ENCODE peak calls at places on chromosome X, in ten cellular contexts. One of them, this sample, is unnamed.

GRCh38 chrX:10754445-10754844 is 134.1 kb upstream of the MID1 start:
- DNase-seq in mammary epithelial cell: no peak
- DNase-seq in psoas muscle: no peak
- DNase-seq in uterus: no peak
- DNase-seq in CD4-positive, CD25-positive, alpha-beta regulatory T cell: no peak
- DNase-seq in MM.1S: no peak
- DNase-seq in small intestine: no peak
- DNase-seq in H9: no peak
- DNase-seq in neural progenitor cell: no peak
- DNase-seq in A549: no peak
- DNase-seq in this sample: no peak

GRCh38 chrX:39245024-39245423 is 443.8 kb downstream of the MID1IP1 start:
- DNase-seq in neural progenitor cell: no peak
- DNase-seq in H9: no peak
- DNase-seq in A549: no peak
- DNase-seq in uterus: no peak
- DNase-seq in CD4-positive, CD25-positive, alpha-beta regulatory T cell: no peak
- DNase-seq in mammary epithelial cell: no peak
- DNase-seq in psoas muscle: no peak
- DNase-seq in MM.1S: no peak
- DNase-seq in small intestine: peak; percentile 32
- DNase-seq in this sample: no peak

GRCh38 chrX:638482-639131 is 8.0 kb downstream of the SHOX start:
- DNase-seq in psoas muscle: no peak
- DNase-seq in small intestine: peak; percentile 63
- DNase-seq in uterus: no peak
- DNase-seq in mammary epithelial cell: no peak
- DNase-seq in H9: peak; percentile 65
- DNase-seq in MM.1S: no peak
- DNase-seq in neural progenitor cell: peak; percentile 52
- DNase-seq in A549: no peak
- DNase-seq in CD4-positive, CD25-positive, alpha-beta regulatory T cell: no peak
- DNase-seq in this sample: no peak

GRCh38 chrX:13699183-13699826 is 10.4 kb downstream of the RAB9A start:
- DNase-seq in neural progenitor cell: no peak
- DNase-seq in mammary epithelial cell: no peak
- DNase-seq in A549: no peak
- DNase-seq in psoas muscle: peak; percentile 17
- DNase-seq in uterus: no peak
- DNase-seq in MM.1S: no peak
- DNase-seq in H9: no peak
- DNase-seq in small intestine: peak; percentile 85
- DNase-seq in CD4-positive, CD25-positive, alpha-beta regulatory T cell: no peak
- DNase-seq in this sample: no peak

GRCh38 chrX:40579880-40580536 is 762 bp upstream of the ATP6AP2 start:
- DNase-seq in mammary epithelial cell: no peak
- DNase-seq in H9: no peak
- DNase-seq in small intestine: peak; percentile 47
- DNase-seq in CD4-positive, CD25-positive, alpha-beta regulatory T cell: no peak
- DNase-seq in neural progenitor cell: no peak
- DNase-seq in A549: peak; percentile 61
- DNase-seq in MM.1S: peak; percentile 12
- DNase-seq in psoas muscle: no peak
- DNase-seq in uterus: no peak
- DNase-seq in this sample: no peak

GRCh38 chrX:54826598-54826997 is 19.1 kb downstream of the MAGED2 start:
- DNase-seq in neural progenitor cell: no peak
- DNase-seq in CD4-positive, CD25-positive, alpha-beta regulatory T cell: no peak
- DNase-seq in MM.1S: no peak
- DNase-seq in A549: no peak
- DNase-seq in H9: no peak
- DNase-seq in small intestine: no peak
- DNase-seq in uterus: no peak
- DNase-seq in mammary epithelial cell: no peak
- DNase-seq in psoas muscle: no peak
- DNase-seq in this sample: no peak

GRCh38 chrX:146973283-146973682 is 158.7 kb upstream of the CXorf51A start:
- DNase-seq in psoas muscle: no peak
- DNase-seq in mammary epithelial cell: no peak
- DNase-seq in CD4-positive, CD25-positive, alpha-beta regulatory T cell: no peak
- DNase-seq in uterus: no peak
- DNase-seq in small intestine: no peak
- DNase-seq in neural progenitor cell: no peak
- DNase-seq in A549: no peak
- DNase-seq in H9: no peak
- DNase-seq in MM.1S: no peak
- DNase-seq in this sample: no peak

GRCh38 chrX:37425370-37425769 is 76.2 kb downstream of the PRRG1 start:
- DNase-seq in small intestine: no peak
- DNase-seq in CD4-positive, CD25-positive, alpha-beta regulatory T cell: no peak
- DNase-seq in neural progenitor cell: no peak
- DNase-seq in psoas muscle: no peak
- DNase-seq in H9: no peak
- DNase-seq in uterus: no peak
- DNase-seq in mammary epithelial cell: no peak
- DNase-seq in A549: no peak
- DNase-seq in MM.1S: no peak
- DNase-seq in this sample: no peak

GRCh38 chrX:153521034-153521433 is 3.6 kb downstream of the ATP2B3 start:
- DNase-seq in CD4-positive, CD25-positive, alpha-beta regulatory T cell: no peak
- DNase-seq in psoas muscle: no peak
- DNase-seq in A549: no peak
- DNase-seq in mammary epithelial cell: peak; percentile 4
- DNase-seq in H9: no peak
- DNase-seq in uterus: no peak
- DNase-seq in small intestine: no peak
- DNase-seq in neural progenitor cell: no peak
- DNase-seq in MM.1S: no peak
- DNase-seq in this sample: no peak

GRCh38 chrX:24169211-24169610 is 19.7 kb downstream of the ZFX start:
- DNase-seq in neural progenitor cell: no peak
- DNase-seq in A549: no peak
- DNase-seq in psoas muscle: no peak
- DNase-seq in MM.1S: no peak
- DNase-seq in mammary epithelial cell: no peak
- DNase-seq in uterus: no peak
- DNase-seq in small intestine: no peak
- DNase-seq in H9: no peak
- DNase-seq in CD4-positive, CD25-positive, alpha-beta regulatory T cell: no peak
- DNase-seq in this sample: no peak

GRCh38 chrX:53716328-53717088 is 30.0 kb upstream of the HUWE1 start:
- DNase-seq in H9: no peak
- DNase-seq in uterus: no peak
- DNase-seq in CD4-positive, CD25-positive, alpha-beta regulatory T cell: peak; percentile 86
- DNase-seq in A549: no peak
- DNase-seq in small intestine: peak; percentile 16
- DNase-seq in mammary epithelial cell: peak; percentile 54
- DNase-seq in neural progenitor cell: no peak
- DNase-seq in MM.1S: peak; percentile 71
- DNase-seq in psoas muscle: no peak
- DNase-seq in this sample: no peak

GRCh38 chrX:2351999-2352995 is 148.5 kb downstream of the DHRSX start:
- DNase-seq in psoas muscle: peak; percentile 20
- DNase-seq in MM.1S: no peak
- DNase-seq in A549: peak; percentile 68
- DNase-seq in uterus: no peak
- DNase-seq in mammary epithelial cell: peak; percentile 66
- DNase-seq in small intestine: no peak
- DNase-seq in CD4-positive, CD25-positive, alpha-beta regulatory T cell: no peak
- DNase-seq in neural progenitor cell: no peak
- DNase-seq in H9: no peak
- DNase-seq in this sample: no peak

GRCh38 chrX:63250253-63250868 is 100.8 kb downstream of the SPIN4 start:
- DNase-seq in psoas muscle: no peak
- DNase-seq in MM.1S: peak; percentile 81
- DNase-seq in H9: peak; percentile 38
- DNase-seq in neural progenitor cell: peak; percentile 73
- DNase-seq in uterus: peak; percentile 34
- DNase-seq in mammary epithelial cell: peak; percentile 65
- DNase-seq in CD4-positive, CD25-positive, alpha-beta regulatory T cell: peak; percentile 82
- DNase-seq in A549: peak; percentile 4
- DNase-seq in small intestine: peak; percentile 49
- DNase-seq in this sample: no peak

DNA sequence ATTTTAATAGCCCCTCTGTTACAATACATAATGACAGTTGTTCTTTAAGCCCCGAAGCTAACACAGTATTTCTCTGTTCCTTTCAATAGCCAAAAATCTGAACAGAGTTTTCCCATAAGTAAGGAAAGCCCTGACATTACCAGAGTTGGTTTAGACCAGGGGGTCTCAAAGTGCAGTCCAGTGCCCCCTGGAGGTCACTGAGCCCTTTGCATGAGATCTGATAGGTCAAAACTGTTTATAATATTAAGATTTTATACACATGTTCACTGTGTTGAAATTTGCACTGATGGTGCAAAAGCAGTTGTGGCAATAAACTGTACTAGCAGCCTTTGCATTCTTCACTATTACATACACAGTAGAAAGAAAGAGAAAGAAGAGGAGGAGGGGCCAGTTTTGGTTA is 177.1 kb downstream of the SPANXN3 start:
- DNase-seq in uterus: no peak
- DNase-seq in mammary epithelial cell: no peak
- DNase-seq in small intestine: no peak
- DNase-seq in CD4-positive, CD25-positive, alpha-beta regulatory T cell: no peak
- DNase-seq in psoas muscle: no peak
- DNase-seq in A549: no peak
- DNase-seq in H9: no peak
- DNase-seq in MM.1S: no peak
- DNase-seq in neural progenitor cell: no peak
- DNase-seq in this sample: no peak
- H3K9me3 ChIP-seq in uterus: no peaks in the 10 kb centered on the region
- H3K9me3 ChIP-seq in mammary epithelial cell: peaks cover 12% of the 10 kb centered on the region
- H3K9me3 ChIP-seq in small intestine: no peaks in the 10 kb centered on the region
- H3K9me3 ChIP-seq in CD4-positive, CD25-positive, alpha-beta regulatory T cell: no peaks in the 10 kb centered on the region
- H3K9me3 ChIP-seq in psoas muscle: no peaks in the 10 kb centered on the region
- H3K9me3 ChIP-seq in A549: no peaks in the 10 kb centered on the region
- H3K9me3 ChIP-seq in H9: no peaks in the 10 kb centered on the region
- H3K9me3 ChIP-seq in MM.1S: no peaks in the 10 kb centered on the region
- H3K9me3 ChIP-seq in neural progenitor cell: peaks cover 3% of the 10 kb centered on the region
- H3K9me3 ChIP-seq in this sample: no peaks in the 10 kb centered on the region

DNA sequence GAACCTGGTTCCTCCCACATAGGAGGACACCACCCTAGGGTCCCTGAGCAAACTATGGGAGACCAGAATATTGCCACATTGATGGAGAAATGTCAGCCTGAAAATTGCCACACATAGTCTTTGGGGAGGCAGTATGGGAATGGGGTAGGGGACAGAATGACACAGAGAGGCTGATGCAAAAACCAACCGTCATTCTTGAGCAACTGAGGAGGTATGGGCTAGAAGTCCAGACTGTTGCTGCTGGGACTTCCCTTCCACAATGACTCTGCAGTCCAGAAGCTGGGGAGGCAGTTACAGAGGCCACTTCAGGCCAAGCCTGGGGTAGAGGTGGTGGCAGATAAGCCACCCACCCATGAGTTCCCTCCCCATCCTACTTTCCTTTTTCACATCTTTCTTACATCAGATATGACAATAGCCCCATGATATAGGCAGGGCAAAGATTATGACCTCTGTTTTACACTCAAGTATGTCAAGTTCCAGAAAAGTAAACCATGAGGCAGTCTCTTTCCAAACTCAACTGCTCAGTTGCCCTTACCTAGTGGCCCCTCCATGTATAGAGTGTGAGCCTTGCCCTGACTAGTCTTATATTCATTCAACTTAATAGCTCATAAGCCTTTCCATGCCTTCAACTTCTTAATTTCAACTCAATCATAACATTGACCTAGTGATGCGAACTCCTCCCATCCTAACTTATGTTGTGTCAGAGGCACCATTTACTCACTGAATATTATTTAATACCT is 41.7 kb downstream of the VSIG4 start:
- DNase-seq in psoas muscle: no peak
- DNase-seq in uterus: no peak
- DNase-seq in mammary epithelial cell: no peak
- DNase-seq in neural progenitor cell: no peak
- DNase-seq in small intestine: no peak
- DNase-seq in MM.1S: no peak
- DNase-seq in A549: no peak
- DNase-seq in CD4-positive, CD25-positive, alpha-beta regulatory T cell: no peak
- DNase-seq in H9: no peak
- DNase-seq in this sample: no peak
- H3K4me1 ChIP-seq in psoas muscle: no peaks in the 10 kb centered on the region
- H3K4me1 ChIP-seq in uterus: no peaks in the 10 kb centered on the region
- H3K4me1 ChIP-seq in mammary epithelial cell: no peaks in the 10 kb centered on the region
- H3K4me1 ChIP-seq in neural progenitor cell: peaks cover 6% of the 10 kb centered on the region
- H3K4me1 ChIP-seq in small intestine: no peaks in the 10 kb centered on the region
- H3K4me1 ChIP-seq in MM.1S: peaks cover 34% of the 10 kb centered on the region
- H3K4me1 ChIP-seq in A549: no peaks in the 10 kb centered on the region
- H3K4me1 ChIP-seq in CD4-positive, CD25-positive, alpha-beta regulatory T cell: no peaks in the 10 kb centered on the region
- H3K4me1 ChIP-seq in H9: no peaks in the 10 kb centered on the region
- H3K4me1 ChIP-seq in this sample: no peaks in the 10 kb centered on the region

DNA sequence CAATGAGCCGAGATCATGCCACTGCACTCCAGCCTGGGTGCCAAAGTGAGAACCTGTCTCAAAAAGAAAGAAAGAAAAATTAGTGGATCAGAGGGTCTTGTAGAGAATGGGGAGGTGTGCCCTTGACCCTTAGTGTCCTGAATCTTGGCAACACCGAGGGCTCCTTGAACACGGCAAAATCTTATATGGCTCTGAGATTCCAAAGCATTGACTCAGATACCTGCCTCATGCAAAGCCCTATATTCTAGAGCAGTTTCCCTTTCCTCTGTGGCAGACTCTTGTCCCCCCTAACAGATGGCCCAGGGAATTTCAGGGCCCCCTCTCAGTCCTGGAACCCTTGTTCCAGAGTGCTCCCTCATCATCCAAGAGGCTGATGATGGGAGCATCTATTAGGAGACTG is 6.8 kb downstream of the CLDN2 start:
- DNase-seq in A549: no peak
- DNase-seq in neural progenitor cell: no peak
- DNase-seq in psoas muscle: no peak
- DNase-seq in CD4-positive, CD25-positive, alpha-beta regulatory T cell: no peak
- DNase-seq in uterus: no peak
- DNase-seq in small intestine: no peak
- DNase-seq in H9: no peak
- DNase-seq in MM.1S: no peak
- DNase-seq in mammary epithelial cell: no peak
- DNase-seq in this sample: no peak
- H3K27ac ChIP-seq in A549: peak overlapping the region; percentile 99
- H3K27ac ChIP-seq in neural progenitor cell: no peak overlapping the region
- H3K27ac ChIP-seq in psoas muscle: no peak overlapping the region
- H3K27ac ChIP-seq in CD4-positive, CD25-positive, alpha-beta regulatory T cell: no peak overlapping the region
- H3K27ac ChIP-seq in uterus: no peak overlapping the region
- H3K27ac ChIP-seq in small intestine: no peak overlapping the region
- H3K27ac ChIP-seq in H9: no peak overlapping the region
- H3K27ac ChIP-seq in MM.1S: no peak overlapping the region
- H3K27ac ChIP-seq in mammary epithelial cell: no peak overlapping the region
- H3K27ac ChIP-seq in this sample: no peak overlapping the region

DNA sequence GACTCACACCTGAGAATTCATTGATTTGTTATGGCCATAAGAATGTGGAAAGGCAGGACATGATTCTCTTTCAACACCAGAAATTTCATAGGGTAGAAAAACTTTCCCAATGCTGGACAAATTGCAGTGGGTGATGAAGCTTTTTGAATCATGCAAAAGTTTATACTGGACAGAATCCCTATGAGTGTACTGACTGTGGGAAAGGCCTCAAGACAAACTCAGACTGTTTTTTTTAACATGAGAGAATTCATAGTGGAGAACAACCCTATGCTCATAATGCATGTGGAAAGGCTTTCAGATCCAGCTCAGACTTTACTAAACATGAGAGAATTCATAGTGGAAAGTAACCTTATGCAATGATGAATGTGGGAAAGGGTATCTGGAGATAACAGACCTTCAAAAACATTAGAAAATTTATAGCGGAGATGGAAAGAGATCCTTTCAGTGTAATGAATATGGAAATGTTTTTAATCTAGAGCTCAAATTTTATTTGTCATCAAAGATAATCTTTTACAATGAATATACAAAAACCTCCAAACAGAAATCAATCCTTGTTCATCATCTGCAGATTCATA is 36.2 kb upstream of the MAGED1 start:
- DNase-seq in A549: no peak
- DNase-seq in uterus: no peak
- DNase-seq in H9: no peak
- DNase-seq in MM.1S: no peak
- DNase-seq in small intestine: no peak
- DNase-seq in neural progenitor cell: no peak
- DNase-seq in psoas muscle: no peak
- DNase-seq in mammary epithelial cell: no peak
- DNase-seq in CD4-positive, CD25-positive, alpha-beta regulatory T cell: no peak
- DNase-seq in this sample: no peak
- H3K9me3 ChIP-seq in A549: peaks cover 38% of the 10 kb centered on the region
- H3K9me3 ChIP-seq in uterus: no peaks in the 10 kb centered on the region
- H3K9me3 ChIP-seq in H9: peaks cover 34% of the 10 kb centered on the region
- H3K9me3 ChIP-seq in MM.1S: no peaks in the 10 kb centered on the region
- H3K9me3 ChIP-seq in small intestine: no peaks in the 10 kb centered on the region
- H3K9me3 ChIP-seq in neural progenitor cell: peaks cover 15% of the 10 kb centered on the region
- H3K9me3 ChIP-seq in psoas muscle: peaks cover 13% of the 10 kb centered on the region
- H3K9me3 ChIP-seq in mammary epithelial cell: peaks cover 35% of the 10 kb centered on the region
- H3K9me3 ChIP-seq in CD4-positive, CD25-positive, alpha-beta regulatory T cell: peaks cover 20% of the 10 kb centered on the region
- H3K9me3 ChIP-seq in this sample: no peaks in the 10 kb centered on the region